ENCODE peak calls at places on chromosomes 5 and 9, in six cellular contexts. M, Y, K, J, E and O are unnamed samples.
A peak's percentile ranks its signal among the peaks of the same experiment; 100 is the strongest.

GRCh38 chr9:78368236-78368635 is 71.3 kb downstream of the PSAT1 start:
- DNase-seq in M (no peak), K (no peak), Y (no peak), E (no peak), J (no peak), O (no peak)

GRCh38 chr5:65539827-65540226 is 23.1 kb downstream of the CENPK start:
- DNase-seq in M (peak; percentile 30), E (no peak), K (no peak), J (no peak), Y (no peak), O (no peak)

GRCh38 chr9:114289571-114290481 is 33.1 kb upstream of the ORM1 start:
- DNase-seq in M (no peak), K (peak; percentile 6), J (no peak), E (no peak), Y (no peak), O (no peak)

GRCh38 chr5:21143686-21144085 is 1155.7 kb upstream of the CDH18 start:
- DNase-seq in J (no peak), M (no peak), K (no peak), Y (no peak), E (no peak), O (no peak)

GRCh38 chr9:110214090-110214489 is 6.1 kb upstream of the C9orf152 start:
- DNase-seq in J (no peak), Y (no peak), M (no peak), E (peak; percentile 43), K (no peak), O (no peak)

GRCh38 chr5:16744164-16744880 is 127.5 kb upstream of the RETREG1 start:
- DNase-seq in Y (no peak), J (no peak), M (no peak), E (no peak), K (no peak), O (no peak)

GRCh38 chr9:27194401-27195091 is 85.5 kb downstream of the TEK start:
- DNase-seq in Y (no peak), E (peak; percentile 76), J (no peak), M (peak; percentile 93), K (no peak), O (no peak)

GRCh38 chr5:136780518-136780917 is 415.2 kb upstream of the TRPC7 start:
- DNase-seq in K (no peak), M (no peak), J (no peak), E (no peak), Y (no peak), O (no peak)

GRCh38 chr9:113187935-113188595 is 33.0 kb downstream of the FKBP15 start:
- DNase-seq in M (peak; percentile 97), E (peak; percentile 92), Y (no peak), J (no peak), K (peak; percentile 26), O (no peak)

GRCh38 chr5:141822134-141822533 is 56.1 kb downstream of the PCDH1 start:
- DNase-seq in Y (no peak), E (peak; percentile 56), M (peak; percentile 70), K (peak; percentile 31), J (peak; percentile 36), O (no peak)

GRCh38 chr9:129235931-129236331 is 57.9 kb upstream of the IER5L start:
- DNase-seq in Y (no peak), E (no peak), M (no peak), K (no peak), J (no peak), O (peak; percentile 83)

GRCh38 chr9:1173211-1173610 is 123.1 kb downstream of the DMRT2 start:
- DNase-seq in J (no peak), K (no peak), Y (no peak), M (no peak), E (peak; percentile 49), O (no peak)

GRCh38 chr9:135909371-135909770 is 2.0 kb upstream of the CAMSAP1 start:
- DNase-seq in Y (no peak), M (no peak), K (no peak), E (no peak), J (no peak), O (no peak)

GRCh38 chr9:135910197-135910596 is 2.9 kb upstream of the CAMSAP1 start:
- DNase-seq in K (no peak), E (no peak), Y (no peak), J (no peak), M (no peak), O (no peak)

GRCh38 chr9:135907446-135908333 is at the start of gene CAMSAP1:
- DNase-seq in E (peak; percentile 90), J (peak; percentile 96), Y (peak; percentile 97), M (peak; percentile 92), K (peak; percentile 94), O (peak; percentile 93)

GRCh38 chr9:135908334-135909204 is 1.2 kb upstream of the CAMSAP1 start:
- DNase-seq in K (no peak), J (no peak), E (no peak), M (peak; percentile 39), Y (no peak), O (peak; percentile 21)

DNA sequence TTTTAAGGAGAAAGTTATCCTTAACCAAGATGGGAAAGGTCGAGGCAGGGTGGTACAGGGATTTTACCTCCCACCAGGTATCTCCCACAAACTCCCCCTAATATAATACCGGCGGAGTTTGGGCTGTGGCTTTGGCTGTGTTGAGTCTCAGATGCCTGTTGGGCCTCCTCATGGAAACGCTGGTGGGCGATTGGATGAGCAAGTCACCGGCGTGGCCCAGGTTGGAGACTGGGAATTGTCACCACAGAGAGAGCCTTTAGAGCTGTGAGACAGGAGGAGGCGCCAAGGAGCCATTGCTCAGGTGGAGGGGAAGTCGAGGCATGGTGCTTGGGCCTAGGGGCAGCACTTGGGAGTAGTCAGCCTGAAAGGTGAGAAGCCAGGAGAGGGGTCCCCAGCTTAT is 3.4 kb upstream of the CAMSAP1 start:
- DNase-seq in E (no peak), K (no peak), J (no peak), Y (no peak), M (no peak), O (no peak)
- TF ChIP-seq CTCF in E (no peak), K (no peak), J (no peak), Y (no peak), M (no peak), O (no peak)

GRCh38 chr9:36023260-36024048 is 13.3 kb upstream of the RECK start:
- DNase-seq in E (peak; percentile 72), J (peak; percentile 29), M (peak; percentile 82), K (peak; percentile 51), Y (peak; percentile 70), O (peak; percentile 78)
- TF ChIP-seq CTCF in E (peak; percentile 81), J (peak; percentile 80), M (peak; percentile 85), K (peak; percentile 81), Y (peak; percentile 85), O (peak; percentile 89)

GRCh38 chr9:92187390-92187789 is 72.2 kb upstream of the SPTLC1 start:
- DNase-seq in Y (no peak), K (no peak), J (no peak), M (no peak), E (no peak), O (no peak)

GRCh38 chr9:92185681-92186080 is 70.5 kb upstream of the SPTLC1 start:
- DNase-seq in E (no peak), J (no peak), M (no peak), K (no peak), Y (no peak), O (no peak)

GRCh38 chr9:92184041-92184564 is 68.9 kb upstream of the SPTLC1 start:
- DNase-seq in E (no peak), J (no peak), Y (no peak), M (no peak), K (no peak), O (no peak)

GRCh38 chr9:92187989-92188714 is 72.9 kb upstream of the SPTLC1 start:
- DNase-seq in Y (no peak), E (no peak), J (no peak), M (no peak), K (no peak), O (no peak)

DNA sequence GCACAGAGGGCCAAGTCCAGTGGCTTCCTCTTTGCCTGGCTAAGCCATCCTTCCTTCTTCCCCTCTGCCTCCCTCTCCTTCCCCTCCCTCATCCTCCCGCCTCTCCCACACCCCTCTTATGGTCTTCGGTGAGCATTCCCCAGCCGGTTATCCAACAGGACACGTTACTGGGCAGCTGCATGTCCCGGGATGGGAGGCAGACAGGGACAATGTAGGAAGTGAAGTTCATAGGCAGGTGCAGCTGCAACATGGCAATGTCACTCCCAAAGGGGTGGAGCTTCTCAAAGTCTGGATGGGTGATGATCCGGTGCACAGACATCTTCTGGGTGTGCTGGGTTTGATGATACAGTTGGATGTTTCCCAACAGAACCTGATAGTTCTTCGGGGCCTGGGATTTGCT is 71.4 kb upstream of the SPTLC1 start:
- DNase-seq in M (no peak), Y (no peak), J (no peak), K (no peak), E (no peak), O (no peak)
- TF ChIP-seq CTCF in M (no peak), Y (no peak), J (no peak), K (no peak), E (no peak), O (no peak)

DNA sequence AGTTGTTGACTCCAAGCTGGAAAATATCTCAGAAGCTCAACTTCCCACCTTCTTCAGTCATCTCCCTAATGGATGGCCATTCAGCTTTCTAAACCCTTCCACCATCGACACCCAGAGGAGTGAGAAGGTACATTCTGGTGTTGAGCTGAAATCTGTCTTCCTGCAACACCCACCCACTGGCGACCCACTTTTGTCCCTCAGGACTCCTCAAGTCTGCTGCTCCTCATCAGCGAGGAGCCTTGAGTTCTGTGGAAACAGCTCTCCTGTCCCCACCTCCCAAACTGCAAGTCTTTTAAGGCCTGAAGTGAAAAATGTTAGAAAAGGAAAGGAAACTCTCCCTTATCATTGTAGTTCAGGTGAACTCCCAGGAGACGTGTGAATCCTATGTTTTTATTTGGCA is 111.5 kb upstream of the HAND1 start:
- DNase-seq in M (no peak), E (no peak), Y (no peak), K (no peak), J (no peak), O (no peak)
- TF ChIP-seq CTCF in M (no peak), E (no peak), Y (no peak), K (no peak), J (no peak), O (no peak)

DNA sequence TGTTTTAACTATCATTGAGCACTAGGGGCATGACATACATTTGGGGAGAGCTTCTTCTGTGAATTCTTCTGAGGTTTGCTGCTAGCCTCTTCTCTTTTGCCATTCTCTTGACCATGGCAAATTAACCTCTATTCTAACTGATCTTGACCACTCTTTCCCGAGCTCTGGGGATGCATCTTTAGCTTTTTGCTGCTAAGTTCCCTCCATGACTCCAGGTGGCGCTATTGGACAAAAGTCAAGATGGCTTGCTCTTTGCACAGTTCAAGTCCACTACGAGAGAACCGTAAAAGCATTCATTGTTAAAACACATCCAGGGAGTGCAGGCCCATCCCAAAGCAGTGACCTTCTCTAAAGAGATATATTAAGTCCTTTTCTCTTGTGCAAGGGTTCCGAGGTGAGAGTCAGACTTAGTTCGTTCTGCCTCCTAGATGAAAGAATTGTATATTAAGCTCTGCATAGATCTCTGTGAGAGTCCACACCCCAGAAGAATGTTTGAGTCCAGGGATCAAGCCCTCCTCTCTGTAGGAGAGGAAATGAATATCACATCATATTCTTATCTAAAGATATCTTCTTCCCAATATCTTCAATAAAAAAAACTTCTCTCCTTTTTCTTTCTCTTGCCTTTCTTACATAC is 1152.9 kb upstream of the CDH6 start:
- DNase-seq in Y (peak; percentile 68), J (no peak), M (peak; percentile 75), E (peak; percentile 22), K (no peak), O (peak; percentile 38)
- TF ChIP-seq CTCF in Y (peak; percentile 82), J (no peak), M (peak; percentile 63), E (peak; percentile 49), K (peak; percentile 30), O (peak; percentile 42)

GRCh38 chr9:92508018-92508417 is 25.7 kb upstream of the ASPN start:
- DNase-seq in Y (no peak), K (no peak), M (no peak), J (no peak), E (no peak), O (no peak)
- TF ChIP-seq CTCF in Y (no peak), K (no peak), M (peak; percentile 13), J (no peak), E (no peak), O (no peak)

GRCh38 chr9:87036482-87036881 is 89.2 kb upstream of the GAS1 start:
- DNase-seq in J (no peak), M (no peak), E (no peak), Y (no peak), K (no peak), O (no peak)
- TF ChIP-seq CTCF in J (no peak), M (no peak), E (no peak), Y (no peak), K (no peak), O (no peak)